ENCODE peak calls at places on chromosomes 11 and 22, in seven cellular contexts. One of them, this sample, is unnamed.

GRCh38 chr11:130190371-130190881 is 30.8 kb downstream of the ST14 start:
- DNase-seq in body of pancreas: no peak
- DNase-seq in neural progenitor cell: no peak
- DNase-seq in naive thymus-derived CD4-positive, alpha-beta T cell: no peak
- DNase-seq in aorta: no peak
- DNase-seq in CD4-positive, CD25-positive, alpha-beta regulatory T cell: no peak
- DNase-seq in HCT116: no peak
- DNase-seq in this sample: no peak

GRCh38 chr11:103947566-103947919 is 88.9 kb upstream of the DDI1 start:
- DNase-seq in body of pancreas: no peak
- DNase-seq in HCT116: no peak
- DNase-seq in naive thymus-derived CD4-positive, alpha-beta T cell: no peak
- DNase-seq in aorta: no peak
- DNase-seq in CD4-positive, CD25-positive, alpha-beta regulatory T cell: no peak
- DNase-seq in neural progenitor cell: no peak
- DNase-seq in this sample: no peak

GRCh38 chr11:133619973-133620372 is 87.7 kb upstream of the OPCML start:
- DNase-seq in HCT116: no peak
- DNase-seq in naive thymus-derived CD4-positive, alpha-beta T cell: no peak
- DNase-seq in neural progenitor cell: peak; percentile 24
- DNase-seq in body of pancreas: no peak
- DNase-seq in CD4-positive, CD25-positive, alpha-beta regulatory T cell: no peak
- DNase-seq in aorta: no peak
- DNase-seq in this sample: no peak

GRCh38 chr11:122686106-122686505 is 30.6 kb downstream of the UBASH3B start:
- DNase-seq in aorta: no peak
- DNase-seq in neural progenitor cell: no peak
- DNase-seq in HCT116: no peak
- DNase-seq in body of pancreas: no peak
- DNase-seq in CD4-positive, CD25-positive, alpha-beta regulatory T cell: no peak
- DNase-seq in naive thymus-derived CD4-positive, alpha-beta T cell: no peak
- DNase-seq in this sample: no peak

GRCh38 chr11:115085461-115086220 is 407.3 kb downstream of the NXPE2 start:
- DNase-seq in neural progenitor cell: no peak
- DNase-seq in aorta: no peak
- DNase-seq in naive thymus-derived CD4-positive, alpha-beta T cell: no peak
- DNase-seq in body of pancreas: no peak
- DNase-seq in HCT116: no peak
- DNase-seq in CD4-positive, CD25-positive, alpha-beta regulatory T cell: no peak
- DNase-seq in this sample: no peak

GRCh38 chr11:116224889-116225200 is 547.9 kb downstream of the BUD13 start:
- DNase-seq in neural progenitor cell: no peak
- DNase-seq in body of pancreas: no peak
- DNase-seq in HCT116: no peak
- DNase-seq in naive thymus-derived CD4-positive, alpha-beta T cell: no peak
- DNase-seq in CD4-positive, CD25-positive, alpha-beta regulatory T cell: no peak
- DNase-seq in aorta: no peak
- DNase-seq in this sample: no peak

GRCh38 chr11:33696411-33696810 is 4.2 kb downstream of the C11orf91 start:
- DNase-seq in HCT116: no peak
- DNase-seq in body of pancreas: peak; percentile 48
- DNase-seq in neural progenitor cell: no peak
- DNase-seq in CD4-positive, CD25-positive, alpha-beta regulatory T cell: peak; percentile 27
- DNase-seq in aorta: no peak
- DNase-seq in naive thymus-derived CD4-positive, alpha-beta T cell: no peak
- DNase-seq in this sample: no peak

GRCh38 chr11:9226514-9226913 is 38.6 kb downstream of the DENND5A start:
- DNase-seq in aorta: no peak
- DNase-seq in neural progenitor cell: no peak
- DNase-seq in CD4-positive, CD25-positive, alpha-beta regulatory T cell: no peak
- DNase-seq in body of pancreas: no peak
- DNase-seq in HCT116: no peak
- DNase-seq in naive thymus-derived CD4-positive, alpha-beta T cell: no peak
- DNase-seq in this sample: no peak

GRCh38 chr11:120305286-120305685 is 19.8 kb upstream of the TLCD5 start:
- DNase-seq in HCT116: no peak
- DNase-seq in aorta: no peak
- DNase-seq in naive thymus-derived CD4-positive, alpha-beta T cell: no peak
- DNase-seq in body of pancreas: no peak
- DNase-seq in CD4-positive, CD25-positive, alpha-beta regulatory T cell: no peak
- DNase-seq in neural progenitor cell: no peak
- DNase-seq in this sample: no peak

GRCh38 chr11:113176561-113176960 is 137.8 kb upstream of the TTC12 start:
- DNase-seq in naive thymus-derived CD4-positive, alpha-beta T cell: no peak
- DNase-seq in CD4-positive, CD25-positive, alpha-beta regulatory T cell: no peak
- DNase-seq in body of pancreas: no peak
- DNase-seq in neural progenitor cell: no peak
- DNase-seq in HCT116: no peak
- DNase-seq in aorta: no peak
- DNase-seq in this sample: no peak

GRCh38 chr11:115503083-115503885 is 931 bp downstream of the CADM1 start:
- DNase-seq in CD4-positive, CD25-positive, alpha-beta regulatory T cell: no peak
- DNase-seq in naive thymus-derived CD4-positive, alpha-beta T cell: no peak
- DNase-seq in HCT116: no peak
- DNase-seq in aorta: peak; percentile 80
- DNase-seq in body of pancreas: peak; percentile 63
- DNase-seq in neural progenitor cell: peak; percentile 85
- DNase-seq in this sample: peak; percentile 69

GRCh38 chr11:45410391-45411215 is 124.5 kb upstream of the SYT13 start:
- DNase-seq in neural progenitor cell: peak; percentile 51
- DNase-seq in HCT116: no peak
- DNase-seq in naive thymus-derived CD4-positive, alpha-beta T cell: no peak
- DNase-seq in aorta: no peak
- DNase-seq in body of pancreas: no peak
- DNase-seq in CD4-positive, CD25-positive, alpha-beta regulatory T cell: no peak
- DNase-seq in this sample: no peak

GRCh38 chr11:126988655-126989054 is 11.9 kb downstream of the KIRREL3 start:
- DNase-seq in neural progenitor cell: no peak
- DNase-seq in aorta: no peak
- DNase-seq in HCT116: no peak
- DNase-seq in CD4-positive, CD25-positive, alpha-beta regulatory T cell: no peak
- DNase-seq in body of pancreas: no peak
- DNase-seq in naive thymus-derived CD4-positive, alpha-beta T cell: no peak
- DNase-seq in this sample: no peak

GRCh38 chr11:107705027-107705426 is 6.8 kb downstream of the SLN start:
- DNase-seq in naive thymus-derived CD4-positive, alpha-beta T cell: no peak
- DNase-seq in neural progenitor cell: no peak
- DNase-seq in HCT116: no peak
- DNase-seq in aorta: no peak
- DNase-seq in CD4-positive, CD25-positive, alpha-beta regulatory T cell: no peak
- DNase-seq in body of pancreas: no peak
- DNase-seq in this sample: peak; percentile 5

GRCh38 chr11:134838708-134839107 is 426.7 kb upstream of the B3GAT1 start:
- DNase-seq in naive thymus-derived CD4-positive, alpha-beta T cell: no peak
- DNase-seq in body of pancreas: no peak
- DNase-seq in neural progenitor cell: no peak
- DNase-seq in aorta: no peak
- DNase-seq in CD4-positive, CD25-positive, alpha-beta regulatory T cell: no peak
- DNase-seq in HCT116: no peak
- DNase-seq in this sample: no peak

GRCh38 chr11:134282121-134283045 is 6.2 kb downstream of the GLB1L3 start:
- DNase-seq in neural progenitor cell: no peak
- DNase-seq in HCT116: no peak
- DNase-seq in naive thymus-derived CD4-positive, alpha-beta T cell: no peak
- DNase-seq in body of pancreas: no peak
- DNase-seq in aorta: peak; percentile 67
- DNase-seq in CD4-positive, CD25-positive, alpha-beta regulatory T cell: no peak
- DNase-seq in this sample: no peak

GRCh38 chr11:59614277-59615131 is 1.1 kb downstream of the OSBP start:
- DNase-seq in body of pancreas: no peak
- DNase-seq in CD4-positive, CD25-positive, alpha-beta regulatory T cell: peak; percentile 10
- DNase-seq in naive thymus-derived CD4-positive, alpha-beta T cell: no peak
- DNase-seq in HCT116: no peak
- DNase-seq in aorta: no peak
- DNase-seq in neural progenitor cell: no peak
- DNase-seq in this sample: no peak

GRCh38 chr11:97938789-97939188 is 1082.0 kb upstream of the CNTN5 start:
- DNase-seq in naive thymus-derived CD4-positive, alpha-beta T cell: no peak
- DNase-seq in neural progenitor cell: peak; percentile 18
- DNase-seq in CD4-positive, CD25-positive, alpha-beta regulatory T cell: no peak
- DNase-seq in aorta: no peak
- DNase-seq in body of pancreas: no peak
- DNase-seq in HCT116: no peak
- DNase-seq in this sample: no peak

GRCh38 chr11:74686792-74687191 is 44.4 kb downstream of the CHRDL2 start:
- DNase-seq in CD4-positive, CD25-positive, alpha-beta regulatory T cell: no peak
- DNase-seq in body of pancreas: no peak
- DNase-seq in HCT116: no peak
- DNase-seq in aorta: peak; percentile 63
- DNase-seq in naive thymus-derived CD4-positive, alpha-beta T cell: no peak
- DNase-seq in neural progenitor cell: no peak
- DNase-seq in this sample: no peak

GRCh38 chr11:69504127-69504526 is 22.7 kb downstream of the LINC01488 start:
- DNase-seq in body of pancreas: no peak
- DNase-seq in HCT116: no peak
- DNase-seq in neural progenitor cell: no peak
- DNase-seq in aorta: peak; percentile 51
- DNase-seq in CD4-positive, CD25-positive, alpha-beta regulatory T cell: no peak
- DNase-seq in naive thymus-derived CD4-positive, alpha-beta T cell: no peak
- DNase-seq in this sample: no peak

DNA sequence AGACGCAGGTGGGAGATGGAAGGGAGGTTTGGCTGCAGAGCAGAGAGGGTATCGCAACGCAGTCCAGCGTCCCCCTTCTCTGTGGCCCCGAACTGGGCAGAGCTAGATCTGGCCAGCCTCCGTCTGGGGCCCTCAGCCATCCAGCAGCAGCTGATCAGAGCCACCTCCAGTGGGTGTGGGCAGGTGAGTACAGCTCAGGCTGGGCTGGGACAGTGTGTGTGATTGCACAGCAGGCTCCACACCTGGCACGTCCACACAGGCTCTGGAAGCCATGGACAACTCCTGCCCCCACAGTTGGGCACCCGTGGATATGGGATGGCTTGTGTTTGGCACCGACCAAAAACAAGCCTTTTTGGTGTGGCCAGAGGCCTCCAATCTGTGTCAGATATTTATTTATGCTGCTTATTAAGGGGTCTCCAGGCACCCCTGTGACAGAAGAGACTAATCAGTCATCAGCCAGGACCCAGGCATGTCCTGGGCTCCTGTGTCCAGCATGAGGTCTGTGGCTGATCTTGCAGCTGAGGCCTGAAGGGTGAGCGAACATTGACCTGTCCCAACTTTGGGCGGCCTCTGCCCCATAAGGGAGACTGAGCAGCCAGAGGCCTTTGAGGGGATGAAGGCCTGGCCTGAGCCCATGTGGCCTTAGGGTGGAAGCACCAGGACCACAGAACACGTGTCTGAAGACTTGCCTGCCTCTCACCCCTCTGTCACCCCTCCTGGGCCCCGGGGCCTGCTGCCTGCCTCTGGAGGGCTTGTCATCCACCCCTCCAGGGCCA is 18.6 kb downstream of the POLR3H start:
- DNase-seq in neural progenitor cell: no peak
- DNase-seq in CD4-positive, CD25-positive, alpha-beta regulatory T cell: no peak
- DNase-seq in body of pancreas: no peak
- DNase-seq in naive thymus-derived CD4-positive, alpha-beta T cell: no peak
- DNase-seq in HCT116: no peak
- DNase-seq in aorta: peak; percentile 72
- DNase-seq in this sample: no peak
- H3K36me3 ChIP-seq in neural progenitor cell: no peaks in the 10 kb centered on the region
- H3K36me3 ChIP-seq in CD4-positive, CD25-positive, alpha-beta regulatory T cell: peaks cover 42% of the 10 kb centered on the region
- H3K36me3 ChIP-seq in body of pancreas: no peaks in the 10 kb centered on the region
- H3K36me3 ChIP-seq in naive thymus-derived CD4-positive, alpha-beta T cell: peaks cover 3% of the 10 kb centered on the region
- H3K36me3 ChIP-seq in HCT116: peaks cover 26% of the 10 kb centered on the region
- H3K36me3 ChIP-seq in aorta: no peaks in the 10 kb centered on the region
- H3K36me3 ChIP-seq in this sample: peaks cover 78% of the 10 kb centered on the region

GRCh38 chr22:35868938-35869337 is 151.3 kb downstream of the APOL5 start:
- DNase-seq in HCT116: no peak
- DNase-seq in body of pancreas: no peak
- DNase-seq in aorta: no peak
- DNase-seq in CD4-positive, CD25-positive, alpha-beta regulatory T cell: no peak
- DNase-seq in naive thymus-derived CD4-positive, alpha-beta T cell: no peak
- DNase-seq in neural progenitor cell: peak; percentile 44
- DNase-seq in this sample: no peak
- H3K4me3 ChIP-seq in HCT116: no peak overlapping the region
- H3K4me3 ChIP-seq in body of pancreas: no peak overlapping the region
- H3K4me3 ChIP-seq in aorta: no peak overlapping the region
- H3K4me3 ChIP-seq in CD4-positive, CD25-positive, alpha-beta regulatory T cell: no peak overlapping the region
- H3K4me3 ChIP-seq in naive thymus-derived CD4-positive, alpha-beta T cell: no peak overlapping the region
- H3K4me3 ChIP-seq in neural progenitor cell: no peak overlapping the region
- H3K4me3 ChIP-seq in this sample: no peak overlapping the region

GRCh38 chr11:102364991-102365390 is 18.0 kb downstream of the BIRC2 start:
- DNase-seq in neural progenitor cell: no peak
- DNase-seq in body of pancreas: no peak
- DNase-seq in HCT116: no peak
- DNase-seq in naive thymus-derived CD4-positive, alpha-beta T cell: no peak
- DNase-seq in aorta: no peak
- DNase-seq in CD4-positive, CD25-positive, alpha-beta regulatory T cell: no peak
- DNase-seq in this sample: no peak

GRCh38 chr11:102368472-102368871 is 21.5 kb downstream of the BIRC2 start:
- DNase-seq in CD4-positive, CD25-positive, alpha-beta regulatory T cell: peak; percentile 79
- DNase-seq in aorta: no peak
- DNase-seq in naive thymus-derived CD4-positive, alpha-beta T cell: no peak
- DNase-seq in neural progenitor cell: no peak
- DNase-seq in HCT116: no peak
- DNase-seq in body of pancreas: no peak
- DNase-seq in this sample: no peak

DNA sequence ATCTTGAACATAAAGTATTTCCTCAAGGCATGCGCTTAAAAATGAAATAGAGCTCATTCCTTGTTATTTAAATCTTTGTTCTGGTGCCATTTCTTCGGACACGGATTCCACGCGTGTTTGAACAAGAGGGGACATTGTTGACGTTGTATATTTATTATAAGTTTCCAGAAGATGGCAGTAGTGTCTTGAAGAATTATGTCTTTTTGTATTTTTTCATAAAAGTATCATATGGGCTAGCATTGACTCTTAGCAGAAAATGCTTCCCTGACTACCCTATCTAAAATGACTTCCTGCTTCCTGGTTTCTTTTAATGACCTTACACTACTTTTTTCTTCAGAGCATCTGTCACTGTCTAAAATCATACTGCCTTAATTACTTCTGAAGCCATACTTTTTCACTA is 20.4 kb downstream of the BIRC2 start:
- DNase-seq in aorta: no peak
- DNase-seq in body of pancreas: no peak
- DNase-seq in HCT116: no peak
- DNase-seq in naive thymus-derived CD4-positive, alpha-beta T cell: peak; percentile 38
- DNase-seq in CD4-positive, CD25-positive, alpha-beta regulatory T cell: peak; percentile 63
- DNase-seq in neural progenitor cell: no peak
- DNase-seq in this sample: peak; percentile 19
- H3K36me3 ChIP-seq in aorta: peaks cover 7% of the 10 kb centered on the region
- H3K36me3 ChIP-seq in body of pancreas: peaks cover 5% of the 10 kb centered on the region
- H3K36me3 ChIP-seq in HCT116: peaks cover 20% of the 10 kb centered on the region
- H3K36me3 ChIP-seq in naive thymus-derived CD4-positive, alpha-beta T cell: peaks cover 8% of the 10 kb centered on the region
- H3K36me3 ChIP-seq in CD4-positive, CD25-positive, alpha-beta regulatory T cell: peaks cover 44% of the 10 kb centered on the region
- H3K36me3 ChIP-seq in neural progenitor cell: peaks cover 34% of the 10 kb centered on the region
- H3K36me3 ChIP-seq in this sample: peaks cover 29% of the 10 kb centered on the region

DNA sequence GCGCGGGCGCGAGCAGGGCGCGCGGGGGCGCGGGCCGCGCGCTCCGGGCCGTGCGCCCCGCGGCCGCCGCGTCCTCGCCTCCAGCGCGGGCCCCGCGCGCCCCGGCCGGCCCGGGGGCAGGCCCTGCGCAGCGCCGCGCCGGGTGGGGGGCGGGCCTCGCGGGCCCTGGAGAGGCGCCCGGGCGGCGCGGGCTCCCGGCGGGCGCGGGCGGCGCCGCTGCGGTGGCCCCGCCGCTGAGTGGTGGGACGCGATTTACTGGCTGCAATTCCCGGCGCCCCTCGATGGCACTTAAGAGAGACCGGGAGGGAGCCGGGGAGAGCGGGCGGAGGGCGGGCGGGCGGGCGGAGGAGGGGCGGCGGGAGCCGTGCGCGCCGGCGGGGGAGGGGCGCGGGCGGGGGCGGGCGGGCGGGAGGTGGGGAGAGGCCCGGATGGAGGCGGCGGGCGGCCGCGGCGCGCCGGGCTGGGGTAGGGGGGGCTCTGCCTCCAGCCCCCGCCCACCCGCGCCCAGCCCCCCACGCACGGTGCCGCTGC is 73.2 kb upstream of the TCF20 start:
- DNase-seq in HCT116: no peak
- DNase-seq in naive thymus-derived CD4-positive, alpha-beta T cell: no peak
- DNase-seq in neural progenitor cell: peak; percentile 81
- DNase-seq in body of pancreas: no peak
- DNase-seq in CD4-positive, CD25-positive, alpha-beta regulatory T cell: no peak
- DNase-seq in aorta: no peak
- DNase-seq in this sample: peak; percentile 54
- H3K4me3 ChIP-seq in HCT116: no peak overlapping the region
- H3K4me3 ChIP-seq in naive thymus-derived CD4-positive, alpha-beta T cell: no peak overlapping the region
- H3K4me3 ChIP-seq in neural progenitor cell: peak overlapping the region; percentile 48
- H3K4me3 ChIP-seq in body of pancreas: no peak overlapping the region
- H3K4me3 ChIP-seq in CD4-positive, CD25-positive, alpha-beta regulatory T cell: no peak overlapping the region
- H3K4me3 ChIP-seq in aorta: peak overlapping the region; percentile 44
- H3K4me3 ChIP-seq in this sample: no peak overlapping the region